ENCODE peak calls at places on chromosome 19, in four cellular contexts. K is heart left ventricle, V is stomach, I is lower lobe of right lung. J is an unnamed sample.

GRCh38 chr19:18051887-18052286 is 34.8 kb downstream of the IL12RB1 start:
- DNase-seq in I (no peak), K (peak; percentile 61), V (peak; percentile 64), J (no peak)

GRCh38 chr19:35138305-35138799 is 272 bp upstream of the FXYD1 start:
- DNase-seq in V (no peak), K (peak; percentile 80), I (no peak), J (no peak)

GRCh38 chr19:50728084-50728737 is 5.0 kb downstream of the CLEC11A start:
- DNase-seq in I (peak; percentile 83), K (peak; percentile 71), V (peak; percentile 43), J (peak; percentile 82)

GRCh38 chr19:17797397-17798201 is 2.7 kb downstream of the B3GNT3 start:
- DNase-seq in I (no peak), K (no peak), V (peak; percentile 90), J (no peak)

GRCh38 chr19:19544257-19545127 is 6.4 kb downstream of the CILP2 start:
- DNase-seq in K (no peak), V (no peak), I (no peak), J (no peak)

GRCh38 chr19:41934849-41935374 is 6.7 kb upstream of the ERFL start:
- DNase-seq in K (peak; percentile 70), I (peak; percentile 70), V (peak; percentile 77), J (peak; percentile 65)

GRCh38 chr19:22622901-22623840 is 11.0 kb upstream of the ZNF492 start:
- DNase-seq in K (peak; percentile 34), I (no peak), V (no peak), J (no peak)

GRCh38 chr19:31955061-31955460 is 390.3 kb upstream of the ZNF507 start:
- DNase-seq in V (peak; percentile 3), I (no peak), K (no peak), J (no peak)

GRCh38 chr19:23075031-23075733 is 41.6 kb upstream of the ZNF730 start:
- DNase-seq in I (peak; percentile 51), V (no peak), K (peak; percentile 67), J (no peak)

GRCh38 chr19:42285546-42285945 is 16.4 kb upstream of the PRR19 start:
- DNase-seq in K (no peak), V (no peak), I (no peak), J (no peak)

GRCh38 chr19:20660473-20660872 is 898 bp downstream of the ZNF626 start:
- DNase-seq in I (no peak), K (no peak), V (no peak), J (no peak)
- H3K27ac ChIP-seq in I (peak overlapping the region; percentile 82), K (peak overlapping the region; percentile 83), V (peak overlapping the region; percentile 6), J (peak overlapping the region; percentile 73)

GRCh38 chr19:33828266-33829075 is 31.8 kb downstream of the KCTD15 start:
- DNase-seq in V (no peak), I (no peak), K (no peak), J (no peak)
- H3K4me3 ChIP-seq in V (no peak overlapping the region), I (no peak overlapping the region), K (no peak overlapping the region), J (no peak overlapping the region)

DNA sequence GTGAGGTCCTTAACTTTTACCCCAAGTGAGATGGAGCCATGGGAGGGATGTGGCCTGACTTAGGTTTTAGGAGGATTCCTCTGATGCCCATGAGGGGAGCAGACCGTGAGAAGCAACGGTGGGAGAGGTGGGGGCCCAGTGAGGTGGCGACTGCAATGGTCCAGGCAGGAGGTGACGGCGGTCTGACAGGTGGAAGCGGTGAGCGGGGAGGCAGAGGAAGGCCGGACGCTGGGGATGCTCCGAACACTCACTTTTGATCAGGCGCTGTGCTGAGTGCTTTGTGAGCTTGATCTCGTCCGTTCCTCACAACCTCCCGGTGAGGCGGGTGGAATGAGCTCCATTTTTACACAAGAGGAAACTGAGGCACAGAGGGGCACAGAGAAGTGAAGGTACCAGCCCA is 11.6 kb downstream of the NOVA2 start:
- DNase-seq in I (no peak), K (no peak), V (no peak), J (no peak)
- H3K4me1 ChIP-seq in I (peaks cover 4% of the 10 kb centered on the region), K (no peaks in the 10 kb centered on the region), V (no peaks in the 10 kb centered on the region), J (no peaks in the 10 kb centered on the region)

GRCh38 chr19:1914826-1915341 is 9.7 kb downstream of the ADAT3 start:
- DNase-seq in V (no peak), I (no peak), K (no peak), J (no peak)
- H3K27ac ChIP-seq in V (no peak overlapping the region), I (no peak overlapping the region), K (no peak overlapping the region), J (no peak overlapping the region)

GRCh38 chr19:10864538-10864899 is 6.8 kb upstream of the CARM1 start:
- DNase-seq in I (peak; percentile 88), V (peak; percentile 90), K (peak; percentile 84), J (peak; percentile 82)
- H3K4me3 ChIP-seq in I (no peak overlapping the region), V (no peak overlapping the region), K (no peak overlapping the region), J (no peak overlapping the region)

GRCh38 chr19:5152013-5152763 is 183.3 kb downstream of the KDM4B start:
- DNase-seq in K (no peak), V (no peak), I (no peak), J (no peak)
- H3K4me1 ChIP-seq in K (no peaks in the 10 kb centered on the region), V (no peaks in the 10 kb centered on the region), I (no peaks in the 10 kb centered on the region), J (no peaks in the 10 kb centered on the region)

GRCh38 chr19:38321646-38322323 is 2.1 kb downstream of the KCNK6 start:
- DNase-seq in I (no peak), V (no peak), K (peak; percentile 78), J (no peak)
- H3K27ac ChIP-seq in I (peak overlapping the region; percentile 89), V (peak overlapping the region; percentile 2), K (peak overlapping the region; percentile 79), J (no peak overlapping the region)

GRCh38 chr19:53992815-53993214 is 1.4 kb downstream of the CACNG6 start:
- DNase-seq in I (no peak), K (no peak), V (no peak), J (no peak)

GRCh38 chr19:53989600-53990533 is 1.6 kb upstream of the CACNG6 start:
- DNase-seq in I (no peak), V (no peak), K (no peak), J (no peak)

GRCh38 chr19:53993448-53993847 is 2.0 kb downstream of the CACNG6 start:
- DNase-seq in K (no peak), I (no peak), V (no peak), J (no peak)

GRCh38 chr19:53991224-53992113 is at the start of gene CACNG6:
- DNase-seq in K (no peak), V (peak; percentile 39), I (peak; percentile 52), J (no peak)

GRCh38 chr19:53992211-53992610 is 774 bp downstream of the CACNG6 start:
- DNase-seq in V (no peak), K (no peak), I (no peak), J (no peak)
- H3K4me3 ChIP-seq in V (no peak overlapping the region), K (no peak overlapping the region), I (no peak overlapping the region), J (no peak overlapping the region)

GRCh38 chr19:29694669-29695627 is 20.1 kb downstream of the C19orf12 start:
- DNase-seq in K (peak; percentile 80), I (peak; percentile 85), V (peak; percentile 82), J (peak; percentile 86)
- H3K4me1 ChIP-seq in K (no peaks in the 10 kb centered on the region), I (no peaks in the 10 kb centered on the region), V (peaks cover 7% of the 10 kb centered on the region), J (peaks cover 26% of the 10 kb centered on the region)

DNA sequence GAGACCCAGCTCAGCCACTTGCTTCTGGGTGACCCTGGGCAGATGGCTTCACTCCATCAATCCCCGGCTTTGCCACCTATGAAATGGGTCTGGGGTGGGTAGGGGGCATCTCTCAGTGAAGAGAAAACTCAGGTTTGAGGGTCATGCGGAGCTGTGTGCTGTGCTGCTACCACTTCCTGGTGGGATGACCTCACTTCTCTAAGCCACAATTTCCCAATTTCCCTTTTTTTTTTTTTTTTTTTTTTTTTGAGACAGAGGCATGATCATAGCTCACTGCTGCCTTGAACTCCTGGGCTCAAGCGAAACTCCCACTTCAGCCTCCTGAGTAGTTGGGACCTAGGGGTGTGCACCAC is 4.6 kb upstream of the PLAUR start:
- DNase-seq in I (no peak), V (no peak), K (no peak), J (no peak)
- H3K27ac ChIP-seq in I (peak overlapping the region; percentile 77), V (peak overlapping the region; percentile 84), K (no peak overlapping the region), J (no peak overlapping the region)